ENCODE peak calls at places on chromosomes 16 and 17, in eight cellular contexts. O, K, E, M, U, C, G and H are unnamed samples.

GRCh38 chr17:39617100-39617445 is 9.4 kb upstream of the NEUROD2 start:
- DNase-seq in O (no peak), K (no peak), E (no peak), M (no peak), U (no peak), C (no peak), G (no peak), H (no peak)

GRCh38 chr16:26118575-26118974 is 426.8 kb downstream of the HS3ST4 start:
- DNase-seq in O (no peak), K (no peak), E (no peak), M (no peak), U (no peak), C (no peak), G (no peak), H (no peak)

GRCh38 chr17:55717898-55718735 is 4.5 kb downstream of the TMEM100 start:
- DNase-seq in O (peak), K (peak), E (peak), M (no peak), U (peak), C (peak), G (peak), H (peak)

GRCh38 chr17:70278846-70279465 is 109.6 kb downstream of the KCNJ2 start:
- DNase-seq in O (no peak), K (no peak), E (no peak), M (no peak), U (no peak), C (no peak), G (no peak), H (no peak)

GRCh38 chr16:79217375-79218011 is 383.0 kb downstream of the MAF start:
- DNase-seq in O (no peak), K (no peak), E (no peak), M (no peak), U (peak), C (no peak), G (no peak), H (no peak)

GRCh38 chr17:79666111-79666510 is 55.3 kb upstream of the RBFOX3 start:
- DNase-seq in O (no peak), K (no peak), E (no peak), M (no peak), U (no peak), C (no peak), G (no peak), H (no peak)

GRCh38 chr16:85014311-85014710 is 3.0 kb upstream of the ZDHHC7 start:
- DNase-seq in O (no peak), K (no peak), E (no peak), M (no peak), U (no peak), C (no peak), G (no peak), H (no peak)

GRCh38 chr17:80588687-80589086 is 44.0 kb downstream of the RPTOR start:
- DNase-seq in O (no peak), K (no peak), E (no peak), M (no peak), U (no peak), C (no peak), G (no peak), H (no peak)

GRCh38 chr17:19331134-19331533 is 31.4 kb downstream of the B9D1 start:
- DNase-seq in O (no peak), K (no peak), E (peak), M (peak), U (no peak), C (no peak), G (peak), H (no peak)

GRCh38 chr17:74373838-74374606 is 6.7 kb downstream of the GPR142 start:
- DNase-seq in O (no peak), K (no peak), E (no peak), M (no peak), U (no peak), C (peak), G (no peak), H (no peak)

GRCh38 chr16:53518550-53519416 is 15.8 kb upstream of the AKTIP start:
- DNase-seq in O (no peak), K (peak), E (peak), M (peak), U (peak), C (peak), G (peak), H (no peak)

GRCh38 chr17:17412331-17412730 is 64.5 kb upstream of the MED9 start:
- DNase-seq in O (no peak), K (no peak), E (peak), M (peak), U (no peak), C (no peak), G (peak), H (no peak)

GRCh38 chr16:5025171-5025632 is 8.5 kb downstream of the NAGPA start:
- DNase-seq in O (peak), K (no peak), E (peak), M (no peak), U (no peak), C (peak), G (no peak), H (no peak)

GRCh38 chr16:49183911-49184310 is 97.7 kb downstream of the CBLN1 start:
- DNase-seq in O (no peak), K (no peak), E (no peak), M (no peak), U (no peak), C (no peak), G (no peak), H (no peak)

GRCh38 chr16:65015577-65015976 is 106.3 kb downstream of the CDH11 start:
- DNase-seq in O (no peak), K (no peak), E (no peak), M (no peak), U (no peak), C (no peak), G (no peak), H (no peak)

GRCh38 chr17:42107597-42108576 is 4.6 kb downstream of the DHX58 start:
- DNase-seq in O (peak), K (peak), E (peak), M (no peak), U (peak), C (peak), G (no peak), H (no peak)

GRCh38 chr17:15404116-15404730 is 62.8 kb upstream of the TEKT3 start:
- DNase-seq in O (no peak), K (no peak), E (peak), M (no peak), U (no peak), C (no peak), G (peak), H (no peak)

GRCh38 chr16:53753431-53753830 is 49.5 kb downstream of the FTO start:
- DNase-seq in O (no peak), K (no peak), E (no peak), M (no peak), U (no peak), C (no peak), G (no peak), H (no peak)

GRCh38 chr16:10754941-10755340 is 11.3 kb downstream of the NUBP1 start:
- DNase-seq in O (no peak), K (no peak), E (peak), M (peak), U (no peak), C (no peak), G (peak), H (no peak)

GRCh38 chr17:59756236-59756818 is 48.9 kb downstream of the VMP1 start:
- DNase-seq in O (no peak), K (no peak), E (peak), M (peak), U (no peak), C (no peak), G (peak), H (no peak)

GRCh38 chr17:78342438-78343098 is 17.3 kb downstream of the SOCS3 start:
- DNase-seq in O (no peak), K (peak), E (peak), M (no peak), U (no peak), C (peak), G (peak), H (no peak)

GRCh38 chr17:48444531-48445247 is 14.7 kb upstream of the SKAP1 start:
- DNase-seq in O (no peak), K (no peak), E (no peak), M (no peak), U (peak), C (no peak), G (peak), H (no peak)

GRCh38 chr17:81340606-81341346 is 45.7 kb upstream of the SLC38A10 start:
- DNase-seq in O (no peak), K (peak), E (peak), M (no peak), U (no peak), C (peak), G (no peak), H (no peak)

GRCh38 chr16:53744449-53744848 is 40.5 kb downstream of the FTO start:
- DNase-seq in O (peak), K (no peak), E (no peak), M (no peak), U (peak), C (no peak), G (peak), H (no peak)

GRCh38 chr16:54285414-54286066 is 1.0 kb downstream of the IRX3 start:
- DNase-seq in O (peak), K (peak), E (peak), M (no peak), U (no peak), C (peak), G (peak), H (no peak)

GRCh38 chr17:73308017-73308823 is 3.6 kb downstream of the CDC42EP4 start:
- DNase-seq in O (no peak), K (peak), E (peak), M (no peak), U (no peak), C (peak), G (peak), H (no peak)

GRCh38 chr17:35640977-35641526 is 53.9 kb downstream of the AP2B1 start:
- DNase-seq in O (peak), K (no peak), E (no peak), M (no peak), U (no peak), C (no peak), G (no peak), H (no peak)

GRCh38 chr17:30720013-30720471 is 104.5 kb downstream of the CRLF3 start:
- DNase-seq in O (no peak), K (peak), E (no peak), M (no peak), U (no peak), C (no peak), G (no peak), H (no peak)

GRCh38 chr16:66414891-66415290 is 12.2 kb upstream of the BEAN1 start:
- DNase-seq in O (no peak), K (no peak), E (no peak), M (peak), U (no peak), C (no peak), G (no peak), H (no peak)

GRCh38 chr16:29663829-29664132 is 734 bp downstream of the SPN start:
- DNase-seq in O (no peak), K (no peak), E (no peak), M (no peak), U (no peak), C (no peak), G (no peak), H (no peak)

GRCh38 chr17:76623271-76624146 is 20.0 kb downstream of the ST6GALNAC1 start:
- DNase-seq in O (peak), K (peak), E (peak), M (no peak), U (peak), C (peak), G (peak), H (peak)

GRCh38 chr16:30142672-30143346 is 19.8 kb upstream of the MAPK3 start:
- DNase-seq in O (no peak), K (no peak), E (no peak), M (no peak), U (peak), C (no peak), G (peak), H (peak)

GRCh38 chr16:66469291-66469931 is 42.3 kb downstream of the BEAN1 start:
- DNase-seq in O (no peak), K (no peak), E (no peak), M (no peak), U (no peak), C (no peak), G (no peak), H (no peak)

GRCh38 chr17:75010683-75011406 is 1.6 kb upstream of the MRPL58 start:
- DNase-seq in O (peak), K (peak), E (peak), M (no peak), U (no peak), C (peak), G (peak), H (peak)

GRCh38 chr16:56911771-56912541 is 20.0 kb upstream of the HERPUD1 start:
- DNase-seq in O (no peak), K (peak), E (peak), M (no peak), U (no peak), C (peak), G (peak), H (no peak)

GRCh38 chr17:38658741-38659345 is 15.9 kb downstream of the EPOP start:
- DNase-seq in O (no peak), K (peak), E (no peak), M (no peak), U (no peak), C (no peak), G (no peak), H (no peak)